ENCODE peak calls at places on chromosomes 2 and 18, in ten cellular contexts. R is heart left ventricle; K is Peyer's patch; N is fibroblast of the aortic adventitia; V is HFFc6; X is AG10803; D is nephron progenitor cell; L is body of pancreas; O is Panc1; B is CD4-positive, alpha-beta T cell. Z is an unnamed sample.

GRCh38 chr18:9849407-9849961 is 36.3 kb upstream of the TXNDC2 start:
- DNase-seq in R (peak), K (no peak), N (no peak), V (no peak), X (no peak), D (no peak), L (no peak), O (no peak), B (no peak), Z (no peak)

GRCh38 chr2:199983534-199983933 is 28.2 kb downstream of the MAIP1 start:
- DNase-seq in R (no peak), K (no peak), N (no peak), V (no peak), X (no peak), D (no peak), L (no peak), O (no peak), B (no peak), Z (no peak)

GRCh38 chr2:113011108-113011507 is 5.8 kb downstream of the IL36A start:
- DNase-seq in R (no peak), K (no peak), N (peak), V (no peak), X (no peak), D (no peak), L (no peak), O (no peak), B (no peak), Z (no peak)

GRCh38 chr2:125168442-125168841 is 1143.4 kb downstream of the CNTNAP5 start:
- DNase-seq in R (no peak), K (no peak), N (peak), V (no peak), X (peak), D (no peak), L (no peak), O (no peak), B (no peak), Z (no peak)

GRCh38 chr2:233743464-233744259 is 14.8 kb downstream of the UGT1A3 start:
- DNase-seq in R (no peak), K (no peak), N (no peak), V (no peak), X (no peak), D (no peak), L (no peak), O (no peak), B (no peak), Z (no peak)

GRCh38 chr2:37156071-37156856 is 516 bp downstream of the EIF2AK2 start:
- DNase-seq in R (peak), K (peak), N (peak), V (peak), X (peak), D (no peak), L (peak), O (no peak), B (peak), Z (peak)

GRCh38 chr2:203126971-203127370 is 111.8 kb upstream of the CYP20A1 start:
- DNase-seq in R (no peak), K (no peak), N (peak), V (no peak), X (peak), D (no peak), L (no peak), O (no peak), B (no peak), Z (no peak)

GRCh38 chr2:29063056-29063455 is 11.3 kb downstream of the PCARE start:
- DNase-seq in R (no peak), K (no peak), N (peak), V (no peak), X (no peak), D (no peak), L (peak), O (no peak), B (no peak), Z (no peak)

GRCh38 chr18:67417864-67418523 is 98.5 kb downstream of the DSEL start:
- DNase-seq in R (no peak), K (no peak), N (peak), V (peak), X (peak), D (no peak), L (no peak), O (no peak), B (no peak), Z (peak)

GRCh38 chr2:163778045-163778753 is 42.4 kb upstream of the FIGN start:
- DNase-seq in R (no peak), K (no peak), N (peak), V (peak), X (peak), D (no peak), L (peak), O (peak), B (no peak), Z (peak)

DNA sequence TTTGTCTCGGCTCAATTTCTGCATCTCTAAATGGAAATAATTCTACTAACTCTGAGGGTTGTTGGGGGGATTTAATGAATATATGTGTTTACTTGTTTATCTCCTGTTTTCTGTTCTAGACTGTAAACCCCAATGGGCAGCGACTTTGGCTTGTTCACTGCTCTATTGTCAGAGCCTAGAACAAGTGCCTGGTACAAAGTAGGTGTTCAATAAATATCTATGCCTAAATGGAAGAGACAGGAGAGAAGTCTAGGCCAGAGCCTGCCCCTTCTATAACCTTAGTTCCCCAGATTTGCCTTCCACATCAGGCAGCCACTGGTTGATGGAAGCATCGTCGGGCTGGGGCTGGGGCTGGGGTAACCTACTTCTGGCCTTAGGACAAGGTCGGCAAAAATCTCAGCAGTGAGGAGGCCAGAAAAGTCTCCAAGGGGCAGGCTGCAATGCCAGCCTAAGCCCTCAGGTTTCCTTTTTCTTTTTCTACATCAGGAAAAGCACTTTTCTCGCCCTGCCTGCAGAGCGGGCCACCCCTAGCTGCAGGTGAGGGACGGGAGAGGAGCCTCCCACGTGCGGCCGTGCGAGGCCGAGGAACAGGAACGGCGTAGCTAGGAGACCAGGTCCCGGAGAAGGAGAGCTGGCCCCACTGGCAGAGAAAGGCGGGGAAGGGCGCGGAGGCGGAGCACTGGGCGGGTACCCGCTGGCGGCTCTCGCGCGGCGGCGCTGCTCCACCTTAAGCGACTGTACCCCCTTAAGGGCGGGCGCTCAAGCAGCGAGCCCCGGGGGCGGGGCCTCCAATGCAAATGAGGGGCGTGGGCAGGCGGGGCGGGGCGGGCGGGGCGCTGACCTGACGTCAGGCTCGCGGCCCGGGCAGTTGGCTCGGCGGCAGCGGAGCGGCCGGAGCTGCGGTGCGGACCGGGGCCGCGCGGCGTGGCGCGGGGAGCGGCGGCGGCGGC is at the start of gene CNNM4:
- DNase-seq in R (peak), K (peak), N (peak), V (peak), X (peak), D (peak), L (peak), O (no peak), B (peak), Z (peak)
- TF ChIP-seq CTCF in R (no peak), K (no peak), N (peak), V (no peak), X (no peak), D (no peak), L (no peak), O (no peak), B (no peak), Z (peak)

GRCh38 chr2:70923378-70924015 is 12.2 kb upstream of the ATP6V1B1 start:
- DNase-seq in R (no peak), K (no peak), N (no peak), V (no peak), X (no peak), D (no peak), L (peak), O (no peak), B (no peak), Z (no peak)
- TF ChIP-seq CTCF in R (no peak), K (no peak), N (no peak), V (peak), X (peak), D (no peak), L (no peak), O (peak), B (no peak), Z (peak)

GRCh38 chr2:134293719-134294537 is 40.1 kb downstream of the MGAT5 start:
- DNase-seq in R (no peak), K (no peak), N (no peak), V (no peak), X (no peak), D (no peak), L (no peak), O (no peak), B (no peak), Z (no peak)
- TF ChIP-seq CTCF in R (no peak), K (no peak), N (no peak), V (no peak), X (no peak), D (no peak), L (no peak), O (no peak), B (no peak), Z (no peak)

GRCh38 chr2:102190425-102191107 is 3.7 kb downstream of the IL1RL2 start:
- DNase-seq in R (no peak), K (no peak), N (no peak), V (no peak), X (no peak), D (no peak), L (peak), O (no peak), B (no peak), Z (no peak)

GRCh38 chr2:102186676-102187190 is at the start of gene IL1RL2:
- DNase-seq in R (no peak), K (no peak), N (peak), V (no peak), X (no peak), D (no peak), L (no peak), O (no peak), B (no peak), Z (no peak)

GRCh38 chr2:102185347-102185746 is 1.5 kb upstream of the IL1RL2 start:
- DNase-seq in R (no peak), K (no peak), N (peak), V (peak), X (no peak), D (no peak), L (no peak), O (no peak), B (no peak), Z (peak)

GRCh38 chr2:102184018-102184417 is 2.8 kb upstream of the IL1RL2 start:
- DNase-seq in R (no peak), K (no peak), N (peak), V (no peak), X (no peak), D (no peak), L (no peak), O (no peak), B (no peak), Z (no peak)

GRCh38 chr2:102187191-102188150 is 648 bp downstream of the IL1RL2 start:
- DNase-seq in R (peak), K (no peak), N (peak), V (no peak), X (peak), D (peak), L (peak), O (no peak), B (peak), Z (peak)
- TF ChIP-seq CTCF in R (peak), K (no peak), N (peak), V (no peak), X (peak), D (no peak), L (no peak), O (no peak), B (peak), Z (peak)

DNA sequence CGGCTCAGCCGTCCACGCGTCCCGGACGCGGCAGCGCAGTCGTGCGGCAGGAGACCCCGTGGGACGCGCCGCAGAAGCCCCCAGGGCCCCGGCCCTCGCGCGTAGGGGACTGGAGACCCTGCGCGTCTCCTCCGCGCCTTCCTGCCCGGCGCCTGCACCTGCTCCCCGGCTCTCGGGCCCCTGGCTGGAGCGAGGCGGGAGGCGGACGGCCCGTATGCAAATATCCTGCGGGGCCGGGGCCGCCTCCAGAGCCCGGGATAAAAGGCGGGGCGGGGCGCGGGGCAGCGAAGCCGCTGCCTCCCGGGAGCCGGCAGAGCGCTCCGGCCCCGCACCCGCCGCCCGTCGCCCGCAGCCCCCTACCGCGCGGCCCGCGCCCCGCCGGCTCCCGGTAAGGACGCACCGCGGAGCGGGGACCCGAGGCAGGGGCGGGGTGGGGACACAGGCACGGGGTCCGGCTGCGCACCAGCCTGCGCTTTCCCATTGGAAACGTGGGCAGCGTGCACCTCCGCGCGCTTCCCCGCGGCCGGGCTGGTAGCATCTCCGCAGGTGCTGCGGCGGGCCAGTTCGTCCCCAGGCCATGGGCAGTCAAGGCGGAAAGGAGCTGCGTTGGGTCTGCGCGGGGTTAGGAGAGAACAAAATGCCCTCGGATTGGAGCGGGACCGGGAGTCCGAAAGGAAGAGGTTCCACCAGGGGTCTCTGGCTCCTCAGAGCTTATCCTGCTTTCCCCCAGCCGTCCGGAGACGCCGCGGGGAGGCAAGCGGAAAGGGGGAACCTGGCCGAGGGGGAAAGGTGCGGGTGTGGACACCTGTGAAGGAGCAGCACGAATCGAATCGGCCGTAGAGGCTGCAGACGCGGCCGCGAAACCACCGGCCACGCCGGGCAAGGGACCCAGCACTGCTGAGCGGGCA is at the start of gene ATP6V1C2:
- DNase-seq in R (no peak), K (peak), N (no peak), V (no peak), X (no peak), D (peak), L (peak), O (no peak), B (no peak), Z (no peak)
- TF ChIP-seq CTCF in R (no peak), K (no peak), N (no peak), V (no peak), X (no peak), D (no peak), L (no peak), O (no peak), B (no peak), Z (no peak)

DNA sequence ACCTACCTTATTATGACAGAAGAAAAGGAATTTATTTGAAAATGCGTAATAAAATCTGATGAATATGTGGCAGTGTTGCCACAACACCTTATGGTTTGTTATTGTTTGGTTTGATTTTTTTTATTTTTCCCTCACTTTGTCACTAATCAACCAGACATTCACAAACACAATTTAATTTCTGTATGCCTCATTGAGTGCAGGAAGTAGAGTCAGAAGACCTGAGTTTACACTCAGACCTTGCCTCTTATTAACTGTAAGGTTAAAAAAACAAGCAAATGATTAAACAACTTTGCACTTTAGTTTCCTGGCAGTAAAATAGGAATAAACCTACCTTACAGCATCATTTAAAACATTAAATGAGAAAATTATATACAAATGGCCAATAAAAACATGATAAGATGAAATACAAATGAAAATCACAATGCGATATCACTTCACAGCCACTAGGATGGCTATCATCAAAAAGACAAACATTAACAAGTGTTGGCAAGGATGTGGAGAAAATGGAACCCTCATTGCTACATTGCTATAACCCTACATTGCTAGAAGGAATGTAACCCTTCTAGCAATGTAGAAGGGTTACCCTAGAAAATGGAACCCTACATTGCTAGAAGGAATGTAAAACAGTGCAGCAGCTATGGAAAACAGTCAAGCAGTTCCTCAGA is 3.3 kb downstream of the SESTD1 start:
- DNase-seq in R (no peak), K (no peak), N (no peak), V (no peak), X (no peak), D (no peak), L (no peak), O (no peak), B (no peak), Z (no peak)
- TF ChIP-seq CTCF in R (peak), K (no peak), N (peak), V (peak), X (peak), D (no peak), L (no peak), O (no peak), B (no peak), Z (no peak)

Z was measured in brain microvascular endothelial cell.